ENCODE peak calls at places on chromosomes 11 and 22, in four cellular contexts. One of them, this sample, is unnamed.

GRCh38 chr11:128563942-128564641 is 23.3 kb downstream of the ETS1 start:
- DNase-seq in K562: no peak
- DNase-seq in HepG2: no peak
- DNase-seq in WTC11: no peak
- DNase-seq in this sample: no peak

GRCh38 chr11:2801711-2802388 is 83.7 kb downstream of the CDKN1C start:
- DNase-seq in WTC11: peak
- DNase-seq in K562: no peak
- DNase-seq in HepG2: no peak
- DNase-seq in this sample: no peak

GRCh38 chr11:67384851-67385366 is 6.9 kb upstream of the RAD9A start:
- DNase-seq in WTC11: no peak
- DNase-seq in HepG2: no peak
- DNase-seq in K562: no peak
- DNase-seq in this sample: no peak

GRCh38 chr11:68890490-68891231 is 13.0 kb downstream of the MRPL21 start:
- DNase-seq in K562: no peak
- DNase-seq in HepG2: no peak
- DNase-seq in WTC11: no peak
- DNase-seq in this sample: no peak

GRCh38 chr11:75084883-75085282 is 11.8 kb downstream of the OR2AT4 start:
- DNase-seq in HepG2: no peak
- DNase-seq in K562: no peak
- DNase-seq in WTC11: no peak
- DNase-seq in this sample: no peak

GRCh38 chr11:18313985-18314763 is 7.8 kb downstream of the HPS5 start:
- DNase-seq in K562: no peak
- DNase-seq in HepG2: no peak
- DNase-seq in WTC11: no peak
- DNase-seq in this sample: peak

GRCh38 chr11:69640260-69640994 is 529 bp upstream of the CCND1 start:
- DNase-seq in WTC11: no peak
- DNase-seq in HepG2: no peak
- DNase-seq in K562: no peak
- DNase-seq in this sample: peak

GRCh38 chr11:23288001-23288783 is 427.9 kb upstream of the CCDC179 start:
- DNase-seq in HepG2: no peak
- DNase-seq in K562: no peak
- DNase-seq in WTC11: no peak
- DNase-seq in this sample: no peak

GRCh38 chr11:44219830-44220778 is 89.8 kb downstream of the ALX4 start:
- DNase-seq in K562: no peak
- DNase-seq in WTC11: no peak
- DNase-seq in HepG2: no peak
- DNase-seq in this sample: no peak

GRCh38 chr22:46937939-46938338 is 175.5 kb downstream of the TBC1D22A start:
- DNase-seq in K562: no peak
- DNase-seq in WTC11: no peak
- DNase-seq in HepG2: no peak
- DNase-seq in this sample: no peak

GRCh38 chr11:78227906-78228305 is 39.2 kb downstream of the USP35 start:
- DNase-seq in HepG2: no peak
- DNase-seq in WTC11: no peak
- DNase-seq in K562: no peak
- DNase-seq in this sample: no peak

GRCh38 chr11:34566736-34567135 is 53.1 kb upstream of the ELF5 start:
- DNase-seq in HepG2: no peak
- DNase-seq in K562: no peak
- DNase-seq in WTC11: no peak
- DNase-seq in this sample: no peak

GRCh38 chr11:62854825-62855570 is 15.6 kb upstream of the WDR74 start:
- DNase-seq in HepG2: no peak
- DNase-seq in K562: peak
- DNase-seq in WTC11: no peak
- DNase-seq in this sample: no peak

GRCh38 chr11:67102664-67103063 is 16.4 kb upstream of the KDM2A start:
- DNase-seq in HepG2: no peak
- DNase-seq in WTC11: no peak
- DNase-seq in K562: no peak
- DNase-seq in this sample: no peak

GRCh38 chr11:57547854-57548377 is 10.5 kb downstream of the SMTNL1 start:
- DNase-seq in HepG2: no peak
- DNase-seq in K562: no peak
- DNase-seq in WTC11: no peak
- DNase-seq in this sample: no peak

DNA sequence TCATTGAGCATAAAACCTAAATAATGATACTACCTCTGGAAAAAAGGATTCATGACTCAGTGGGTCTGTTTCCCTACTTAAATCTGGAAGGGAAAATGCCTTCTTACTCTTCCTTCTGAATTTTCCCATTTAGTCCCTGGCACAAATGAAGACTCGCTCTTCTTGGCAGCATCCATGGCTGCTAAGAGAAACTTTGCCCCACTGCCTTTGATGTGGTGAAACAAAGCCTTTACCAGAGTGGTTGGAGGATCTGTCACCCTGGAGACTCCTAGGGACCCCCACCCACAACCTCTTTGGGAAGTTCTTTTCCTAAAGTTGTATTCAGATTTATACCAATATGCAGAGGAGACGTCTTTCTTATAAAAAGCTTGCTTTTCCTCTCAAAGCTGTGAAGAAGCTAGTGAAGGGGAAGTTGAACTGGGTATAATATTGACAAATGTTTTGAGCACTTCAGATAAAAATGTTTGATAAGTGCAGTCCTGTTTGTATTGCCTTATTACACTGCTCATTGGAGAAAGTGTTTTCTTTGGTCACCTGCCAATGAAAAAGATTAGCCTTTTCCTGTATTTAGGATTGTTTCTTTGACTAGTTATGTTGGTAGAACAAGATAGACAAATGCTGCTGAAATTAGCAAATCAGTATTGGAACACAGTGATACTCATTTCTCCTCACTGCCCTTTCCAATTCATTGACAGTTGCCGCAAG is 77.3 kb downstream of the ARFGAP2 start:
- DNase-seq in K562: no peak
- DNase-seq in HepG2: peak
- DNase-seq in WTC11: no peak
- DNase-seq in this sample: no peak
- TF ChIP-seq NR3C1 in K562: no peak
- TF ChIP-seq NR3C1 in HepG2: no peak
- TF ChIP-seq NR3C1 in WTC11: no peak
- TF ChIP-seq NR3C1 in this sample: no peak

DNA sequence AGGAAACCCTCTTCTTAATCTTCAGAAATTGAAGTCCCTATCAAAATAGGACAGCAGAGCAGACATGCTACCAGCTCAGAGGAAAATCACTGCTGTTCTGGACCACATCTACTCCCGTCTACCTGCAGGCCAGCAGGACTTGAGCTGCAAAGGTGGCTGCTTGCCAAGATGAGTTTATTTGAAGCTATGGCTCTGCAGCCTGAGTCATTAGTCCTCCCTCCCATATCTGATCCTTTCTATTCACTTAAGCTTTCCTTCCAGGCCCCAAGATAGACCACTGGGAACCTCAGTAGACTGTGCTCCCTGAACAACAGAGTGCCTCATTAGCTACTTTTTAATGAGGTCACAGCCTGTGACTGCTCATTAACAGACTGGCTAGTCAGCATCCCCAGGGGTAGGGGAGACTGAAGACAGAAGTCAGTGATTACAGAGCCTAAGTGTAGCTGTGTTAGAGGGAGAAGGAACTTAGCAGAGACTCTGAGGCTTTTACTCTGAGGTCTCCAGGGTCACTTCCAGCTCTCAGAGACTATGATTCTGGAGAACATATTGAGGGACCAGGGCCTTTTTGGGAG is 6.8 kb upstream of the OR10A2 start:
- DNase-seq in K562: no peak
- DNase-seq in WTC11: no peak
- DNase-seq in HepG2: no peak
- DNase-seq in this sample: peak
- TF ChIP-seq MAX in K562: no peak
- TF ChIP-seq MAX in WTC11: no peak
- TF ChIP-seq MAX in HepG2: no peak
- TF ChIP-seq MAX in this sample: no peak

DNA sequence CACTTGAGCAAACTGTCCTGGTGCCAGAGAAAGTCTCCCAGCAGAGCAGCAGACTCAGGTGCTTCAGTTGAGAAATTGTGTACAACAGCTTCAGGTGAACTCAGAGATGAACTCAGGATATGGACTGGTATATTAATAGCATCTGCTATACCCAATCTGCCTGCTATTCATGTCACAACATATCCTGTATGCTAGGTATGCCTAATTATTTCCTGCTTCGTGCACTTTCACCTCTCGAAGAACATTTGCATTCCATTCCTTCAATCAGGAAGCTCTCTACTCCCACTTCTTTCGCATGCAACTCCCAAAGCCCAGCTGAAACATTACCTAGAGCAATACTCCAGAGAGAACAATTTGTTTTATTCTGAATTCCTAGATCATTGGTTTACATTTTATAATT is 207.7 kb downstream of the KCNA4 start:
- DNase-seq in HepG2: no peak
- DNase-seq in WTC11: no peak
- DNase-seq in K562: no peak
- DNase-seq in this sample: no peak
- TF ChIP-seq NR3C1 in HepG2: no peak
- TF ChIP-seq NR3C1 in WTC11: no peak
- TF ChIP-seq NR3C1 in K562: no peak
- TF ChIP-seq NR3C1 in this sample: no peak

GRCh38 chr22:40592352-40593113 is 44.0 kb downstream of the MRTFA start:
- DNase-seq in WTC11: no peak
- DNase-seq in HepG2: no peak
- DNase-seq in K562: no peak
- DNase-seq in this sample: no peak

GRCh38 chr22:40586781-40587180 is 49.7 kb downstream of the MRTFA start:
- DNase-seq in WTC11: no peak
- DNase-seq in HepG2: no peak
- DNase-seq in K562: no peak
- DNase-seq in this sample: no peak

GRCh38 chr22:40593460-40594273 is 42.9 kb downstream of the MRTFA start:
- DNase-seq in K562: no peak
- DNase-seq in HepG2: peak
- DNase-seq in WTC11: no peak
- DNase-seq in this sample: no peak

GRCh38 chr22:40585205-40585778 is 51.2 kb downstream of the MRTFA start:
- DNase-seq in WTC11: no peak
- DNase-seq in K562: no peak
- DNase-seq in HepG2: no peak
- DNase-seq in this sample: no peak

GRCh38 chr22:40588726-40589125 is 47.8 kb downstream of the MRTFA start:
- DNase-seq in HepG2: peak
- DNase-seq in WTC11: no peak
- DNase-seq in K562: no peak
- DNase-seq in this sample: no peak
- TF ChIP-seq MAX in HepG2: no peak
- TF ChIP-seq MAX in WTC11: no peak
- TF ChIP-seq MAX in K562: no peak
- TF ChIP-seq MAX in this sample: no peak

DNA sequence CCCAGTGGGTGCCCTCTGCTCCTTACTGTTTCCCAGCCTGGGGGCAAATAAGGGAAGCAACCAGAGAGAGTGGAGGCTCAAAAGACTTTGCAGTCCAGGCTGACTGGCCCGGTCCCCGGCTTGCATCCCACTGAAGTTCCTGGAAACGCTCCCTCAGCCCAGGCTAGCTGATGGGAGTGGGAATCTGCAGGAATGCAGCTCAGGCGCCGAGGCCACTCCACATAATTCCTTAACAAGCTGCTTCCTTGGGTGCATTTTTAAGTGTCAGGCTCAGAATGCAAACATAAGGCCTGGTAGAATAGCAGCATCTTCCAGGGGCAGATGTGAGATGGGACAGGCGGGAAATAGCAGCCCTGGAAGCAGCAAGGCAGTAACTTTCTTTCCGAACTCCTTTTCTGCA is 39.1 kb downstream of the RPL27A start:
- DNase-seq in HepG2: no peak
- DNase-seq in K562: no peak
- DNase-seq in WTC11: no peak
- DNase-seq in this sample: no peak
- TF ChIP-seq NR3C1 in HepG2: no peak
- TF ChIP-seq NR3C1 in K562: no peak
- TF ChIP-seq NR3C1 in WTC11: no peak
- TF ChIP-seq NR3C1 in this sample: no peak